ENCODE peak calls at places on chromosomes 13 and 19, in eight cellular contexts. One of them, this sample, is unnamed.

GRCh38 chr13:23673354-23673753 is 103.1 kb downstream of the TNFRSF19 start:
- DNase-seq in stimulated activated CD4-positive, alpha-beta T cell treated with anti-CD3 and anti-CD28 coated beads, TNF-alpha, amount 100 ng/mL, for 24 hours: no peak
- DNase-seq in left cardiac atrium: no peak
- DNase-seq in A172: peak
- DNase-seq in Panc1: no peak
- DNase-seq in omental fat pad: no peak
- DNase-seq in stimulated activated CD8-positive, alpha-beta memory T cell treated with anti-CD3 and anti-CD28 coated beads, Interleukin-4, amount 100 ng/mL, for 24 hours: no peak
- DNase-seq in hepatic stellate cell: peak
- DNase-seq in this sample: no peak

GRCh38 chr19:10474962-10475451 is 28.1 kb downstream of the KEAP1 start:
- DNase-seq in stimulated activated CD4-positive, alpha-beta T cell treated with anti-CD3 and anti-CD28 coated beads, TNF-alpha, amount 100 ng/mL, for 24 hours: no peak
- DNase-seq in left cardiac atrium: no peak
- DNase-seq in A172: no peak
- DNase-seq in Panc1: no peak
- DNase-seq in omental fat pad: no peak
- DNase-seq in stimulated activated CD8-positive, alpha-beta memory T cell treated with anti-CD3 and anti-CD28 coated beads, Interleukin-4, amount 100 ng/mL, for 24 hours: no peak
- DNase-seq in hepatic stellate cell: no peak
- DNase-seq in this sample: no peak

GRCh38 chr19:47456721-47457478 is 14.8 kb downstream of the SLC8A2 start:
- DNase-seq in stimulated activated CD4-positive, alpha-beta T cell treated with anti-CD3 and anti-CD28 coated beads, TNF-alpha, amount 100 ng/mL, for 24 hours: no peak
- DNase-seq in left cardiac atrium: no peak
- DNase-seq in A172: no peak
- DNase-seq in Panc1: no peak
- DNase-seq in omental fat pad: no peak
- DNase-seq in stimulated activated CD8-positive, alpha-beta memory T cell treated with anti-CD3 and anti-CD28 coated beads, Interleukin-4, amount 100 ng/mL, for 24 hours: no peak
- DNase-seq in hepatic stellate cell: no peak
- DNase-seq in this sample: no peak

GRCh38 chr13:99281811-99282263 is 23.7 kb upstream of the GPR18 start:
- DNase-seq in stimulated activated CD4-positive, alpha-beta T cell treated with anti-CD3 and anti-CD28 coated beads, TNF-alpha, amount 100 ng/mL, for 24 hours: peak
- DNase-seq in left cardiac atrium: peak
- DNase-seq in A172: no peak
- DNase-seq in Panc1: no peak
- DNase-seq in omental fat pad: no peak
- DNase-seq in stimulated activated CD8-positive, alpha-beta memory T cell treated with anti-CD3 and anti-CD28 coated beads, Interleukin-4, amount 100 ng/mL, for 24 hours: peak
- DNase-seq in hepatic stellate cell: no peak
- DNase-seq in this sample: no peak

GRCh38 chr19:2533686-2534085 is 57.8 kb downstream of the GADD45B start:
- DNase-seq in stimulated activated CD4-positive, alpha-beta T cell treated with anti-CD3 and anti-CD28 coated beads, TNF-alpha, amount 100 ng/mL, for 24 hours: no peak
- DNase-seq in left cardiac atrium: no peak
- DNase-seq in A172: peak
- DNase-seq in Panc1: no peak
- DNase-seq in omental fat pad: no peak
- DNase-seq in stimulated activated CD8-positive, alpha-beta memory T cell treated with anti-CD3 and anti-CD28 coated beads, Interleukin-4, amount 100 ng/mL, for 24 hours: no peak
- DNase-seq in hepatic stellate cell: no peak
- DNase-seq in this sample: no peak

GRCh38 chr19:18029617-18030338 is 21.8 kb downstream of the ARRDC2 start:
- DNase-seq in stimulated activated CD4-positive, alpha-beta T cell treated with anti-CD3 and anti-CD28 coated beads, TNF-alpha, amount 100 ng/mL, for 24 hours: no peak
- DNase-seq in left cardiac atrium: peak
- DNase-seq in A172: peak
- DNase-seq in Panc1: no peak
- DNase-seq in omental fat pad: no peak
- DNase-seq in stimulated activated CD8-positive, alpha-beta memory T cell treated with anti-CD3 and anti-CD28 coated beads, Interleukin-4, amount 100 ng/mL, for 24 hours: no peak
- DNase-seq in hepatic stellate cell: no peak
- DNase-seq in this sample: no peak

GRCh38 chr19:40650749-40651305 is 39.6 kb downstream of the NUMBL start:
- DNase-seq in stimulated activated CD4-positive, alpha-beta T cell treated with anti-CD3 and anti-CD28 coated beads, TNF-alpha, amount 100 ng/mL, for 24 hours: no peak
- DNase-seq in left cardiac atrium: no peak
- DNase-seq in A172: peak
- DNase-seq in Panc1: no peak
- DNase-seq in omental fat pad: no peak
- DNase-seq in stimulated activated CD8-positive, alpha-beta memory T cell treated with anti-CD3 and anti-CD28 coated beads, Interleukin-4, amount 100 ng/mL, for 24 hours: no peak
- DNase-seq in hepatic stellate cell: peak
- DNase-seq in this sample: no peak

GRCh38 chr19:7605490-7606222 is 10.0 kb downstream of the CAMSAP3 start:
- DNase-seq in stimulated activated CD4-positive, alpha-beta T cell treated with anti-CD3 and anti-CD28 coated beads, TNF-alpha, amount 100 ng/mL, for 24 hours: peak
- DNase-seq in left cardiac atrium: no peak
- DNase-seq in A172: peak
- DNase-seq in Panc1: peak
- DNase-seq in omental fat pad: no peak
- DNase-seq in stimulated activated CD8-positive, alpha-beta memory T cell treated with anti-CD3 and anti-CD28 coated beads, Interleukin-4, amount 100 ng/mL, for 24 hours: no peak
- DNase-seq in hepatic stellate cell: no peak
- DNase-seq in this sample: no peak

GRCh38 chr19:52898101-52898500 is 666 bp upstream of the ZNF320 start:
- DNase-seq in stimulated activated CD4-positive, alpha-beta T cell treated with anti-CD3 and anti-CD28 coated beads, TNF-alpha, amount 100 ng/mL, for 24 hours: no peak
- DNase-seq in left cardiac atrium: no peak
- DNase-seq in A172: no peak
- DNase-seq in Panc1: no peak
- DNase-seq in omental fat pad: no peak
- DNase-seq in stimulated activated CD8-positive, alpha-beta memory T cell treated with anti-CD3 and anti-CD28 coated beads, Interleukin-4, amount 100 ng/mL, for 24 hours: no peak
- DNase-seq in hepatic stellate cell: no peak
- DNase-seq in this sample: no peak

GRCh38 chr13:100544866-100545683 is 43.5 kb downstream of the GGACT start:
- DNase-seq in stimulated activated CD4-positive, alpha-beta T cell treated with anti-CD3 and anti-CD28 coated beads, TNF-alpha, amount 100 ng/mL, for 24 hours: no peak
- DNase-seq in left cardiac atrium: peak
- DNase-seq in A172: no peak
- DNase-seq in Panc1: no peak
- DNase-seq in omental fat pad: no peak
- DNase-seq in stimulated activated CD8-positive, alpha-beta memory T cell treated with anti-CD3 and anti-CD28 coated beads, Interleukin-4, amount 100 ng/mL, for 24 hours: no peak
- DNase-seq in hepatic stellate cell: no peak
- DNase-seq in this sample: no peak

GRCh38 chr13:33017410-33017929 is 1.2 kb downstream of the KL start:
- DNase-seq in stimulated activated CD4-positive, alpha-beta T cell treated with anti-CD3 and anti-CD28 coated beads, TNF-alpha, amount 100 ng/mL, for 24 hours: peak
- DNase-seq in left cardiac atrium: peak
- DNase-seq in A172: no peak
- DNase-seq in Panc1: peak
- DNase-seq in omental fat pad: no peak
- DNase-seq in stimulated activated CD8-positive, alpha-beta memory T cell treated with anti-CD3 and anti-CD28 coated beads, Interleukin-4, amount 100 ng/mL, for 24 hours: no peak
- DNase-seq in hepatic stellate cell: no peak
- DNase-seq in this sample: peak

GRCh38 chr13:84098273-84098672 is 216.0 kb upstream of the SLITRK1 start:
- DNase-seq in stimulated activated CD4-positive, alpha-beta T cell treated with anti-CD3 and anti-CD28 coated beads, TNF-alpha, amount 100 ng/mL, for 24 hours: no peak
- DNase-seq in left cardiac atrium: no peak
- DNase-seq in A172: no peak
- DNase-seq in Panc1: no peak
- DNase-seq in omental fat pad: no peak
- DNase-seq in stimulated activated CD8-positive, alpha-beta memory T cell treated with anti-CD3 and anti-CD28 coated beads, Interleukin-4, amount 100 ng/mL, for 24 hours: no peak
- DNase-seq in hepatic stellate cell: no peak
- DNase-seq in this sample: no peak

GRCh38 chr19:12749938-12750521 is 1.6 kb upstream of the BEST2 start:
- DNase-seq in stimulated activated CD4-positive, alpha-beta T cell treated with anti-CD3 and anti-CD28 coated beads, TNF-alpha, amount 100 ng/mL, for 24 hours: no peak
- DNase-seq in left cardiac atrium: no peak
- DNase-seq in A172: no peak
- DNase-seq in Panc1: no peak
- DNase-seq in omental fat pad: no peak
- DNase-seq in stimulated activated CD8-positive, alpha-beta memory T cell treated with anti-CD3 and anti-CD28 coated beads, Interleukin-4, amount 100 ng/mL, for 24 hours: no peak
- DNase-seq in hepatic stellate cell: peak
- DNase-seq in this sample: no peak

GRCh38 chr19:29927944-29928669 is 13.9 kb upstream of the URI1 start:
- DNase-seq in stimulated activated CD4-positive, alpha-beta T cell treated with anti-CD3 and anti-CD28 coated beads, TNF-alpha, amount 100 ng/mL, for 24 hours: no peak
- DNase-seq in left cardiac atrium: no peak
- DNase-seq in A172: no peak
- DNase-seq in Panc1: no peak
- DNase-seq in omental fat pad: no peak
- DNase-seq in stimulated activated CD8-positive, alpha-beta memory T cell treated with anti-CD3 and anti-CD28 coated beads, Interleukin-4, amount 100 ng/mL, for 24 hours: no peak
- DNase-seq in hepatic stellate cell: no peak
- DNase-seq in this sample: peak

GRCh38 chr19:39004403-39004802 is 27.9 kb downstream of the FBXO27 start:
- DNase-seq in stimulated activated CD4-positive, alpha-beta T cell treated with anti-CD3 and anti-CD28 coated beads, TNF-alpha, amount 100 ng/mL, for 24 hours: no peak
- DNase-seq in left cardiac atrium: no peak
- DNase-seq in A172: no peak
- DNase-seq in Panc1: no peak
- DNase-seq in omental fat pad: no peak
- DNase-seq in stimulated activated CD8-positive, alpha-beta memory T cell treated with anti-CD3 and anti-CD28 coated beads, Interleukin-4, amount 100 ng/mL, for 24 hours: no peak
- DNase-seq in hepatic stellate cell: no peak
- DNase-seq in this sample: no peak

GRCh38 chr19:8196271-8196908 is 12.8 kb upstream of the CERS4 start:
- DNase-seq in stimulated activated CD4-positive, alpha-beta T cell treated with anti-CD3 and anti-CD28 coated beads, TNF-alpha, amount 100 ng/mL, for 24 hours: no peak
- DNase-seq in left cardiac atrium: no peak
- DNase-seq in A172: no peak
- DNase-seq in Panc1: no peak
- DNase-seq in omental fat pad: no peak
- DNase-seq in stimulated activated CD8-positive, alpha-beta memory T cell treated with anti-CD3 and anti-CD28 coated beads, Interleukin-4, amount 100 ng/mL, for 24 hours: no peak
- DNase-seq in hepatic stellate cell: no peak
- DNase-seq in this sample: no peak

GRCh38 chr13:28316841-28317240 is 178.1 kb downstream of the FLT1 start:
- DNase-seq in stimulated activated CD4-positive, alpha-beta T cell treated with anti-CD3 and anti-CD28 coated beads, TNF-alpha, amount 100 ng/mL, for 24 hours: no peak
- DNase-seq in left cardiac atrium: no peak
- DNase-seq in A172: no peak
- DNase-seq in Panc1: no peak
- DNase-seq in omental fat pad: no peak
- DNase-seq in stimulated activated CD8-positive, alpha-beta memory T cell treated with anti-CD3 and anti-CD28 coated beads, Interleukin-4, amount 100 ng/mL, for 24 hours: no peak
- DNase-seq in hepatic stellate cell: no peak
- DNase-seq in this sample: no peak

GRCh38 chr19:16293133-16294085 is 31.2 kb upstream of the KLF2 start:
- DNase-seq in stimulated activated CD4-positive, alpha-beta T cell treated with anti-CD3 and anti-CD28 coated beads, TNF-alpha, amount 100 ng/mL, for 24 hours: no peak
- DNase-seq in left cardiac atrium: peak
- DNase-seq in A172: peak
- DNase-seq in Panc1: no peak
- DNase-seq in omental fat pad: peak
- DNase-seq in stimulated activated CD8-positive, alpha-beta memory T cell treated with anti-CD3 and anti-CD28 coated beads, Interleukin-4, amount 100 ng/mL, for 24 hours: no peak
- DNase-seq in hepatic stellate cell: peak
- DNase-seq in this sample: no peak

GRCh38 chr19:40279120-40279551 is 6.0 kb downstream of the AKT2 start:
- DNase-seq in stimulated activated CD4-positive, alpha-beta T cell treated with anti-CD3 and anti-CD28 coated beads, TNF-alpha, amount 100 ng/mL, for 24 hours: no peak
- DNase-seq in left cardiac atrium: peak
- DNase-seq in A172: no peak
- DNase-seq in Panc1: no peak
- DNase-seq in omental fat pad: no peak
- DNase-seq in stimulated activated CD8-positive, alpha-beta memory T cell treated with anti-CD3 and anti-CD28 coated beads, Interleukin-4, amount 100 ng/mL, for 24 hours: no peak
- DNase-seq in hepatic stellate cell: no peak
- DNase-seq in this sample: no peak

GRCh38 chr19:12983091-12983490 is 12.2 kb upstream of the NFIX start:
- DNase-seq in stimulated activated CD4-positive, alpha-beta T cell treated with anti-CD3 and anti-CD28 coated beads, TNF-alpha, amount 100 ng/mL, for 24 hours: no peak
- DNase-seq in left cardiac atrium: no peak
- DNase-seq in A172: no peak
- DNase-seq in Panc1: no peak
- DNase-seq in omental fat pad: no peak
- DNase-seq in stimulated activated CD8-positive, alpha-beta memory T cell treated with anti-CD3 and anti-CD28 coated beads, Interleukin-4, amount 100 ng/mL, for 24 hours: no peak
- DNase-seq in hepatic stellate cell: no peak
- DNase-seq in this sample: no peak

GRCh38 chr19:35110974-35111373 is 4.6 kb upstream of the FXYD3 start:
- DNase-seq in stimulated activated CD4-positive, alpha-beta T cell treated with anti-CD3 and anti-CD28 coated beads, TNF-alpha, amount 100 ng/mL, for 24 hours: no peak
- DNase-seq in left cardiac atrium: no peak
- DNase-seq in A172: no peak
- DNase-seq in Panc1: no peak
- DNase-seq in omental fat pad: no peak
- DNase-seq in stimulated activated CD8-positive, alpha-beta memory T cell treated with anti-CD3 and anti-CD28 coated beads, Interleukin-4, amount 100 ng/mL, for 24 hours: no peak
- DNase-seq in hepatic stellate cell: no peak
- DNase-seq in this sample: no peak

GRCh38 chr19:55406869-55407624 is 541 bp downstream of the UBE2S start:
- DNase-seq in stimulated activated CD4-positive, alpha-beta T cell treated with anti-CD3 and anti-CD28 coated beads, TNF-alpha, amount 100 ng/mL, for 24 hours: no peak
- DNase-seq in left cardiac atrium: peak
- DNase-seq in A172: no peak
- DNase-seq in Panc1: no peak
- DNase-seq in omental fat pad: no peak
- DNase-seq in stimulated activated CD8-positive, alpha-beta memory T cell treated with anti-CD3 and anti-CD28 coated beads, Interleukin-4, amount 100 ng/mL, for 24 hours: peak
- DNase-seq in hepatic stellate cell: peak
- DNase-seq in this sample: peak

GRCh38 chr13:103188688-103189326 is 122.6 kb upstream of the SLC10A2 start:
- DNase-seq in stimulated activated CD4-positive, alpha-beta T cell treated with anti-CD3 and anti-CD28 coated beads, TNF-alpha, amount 100 ng/mL, for 24 hours: no peak
- DNase-seq in left cardiac atrium: no peak
- DNase-seq in A172: no peak
- DNase-seq in Panc1: no peak
- DNase-seq in omental fat pad: no peak
- DNase-seq in stimulated activated CD8-positive, alpha-beta memory T cell treated with anti-CD3 and anti-CD28 coated beads, Interleukin-4, amount 100 ng/mL, for 24 hours: no peak
- DNase-seq in hepatic stellate cell: no peak
- DNase-seq in this sample: no peak